ENCODE peak calls at places on chromosomes 1 and 21, in four cellular contexts. Q is Calu3, N is kidney, R is mesothelial cell of epicardium. H is an unnamed sample.

GRCh38 chr1:36372617-36373016 is 13.1 kb downstream of the STK40 start:
- DNase-seq in Q (no peak), N (no peak), R (no peak), H (no peak)

GRCh38 chr1:8841395-8841794 is 24.0 kb upstream of the RERE start:
- DNase-seq in Q (no peak), N (no peak), R (no peak), H (no peak)

GRCh38 chr1:227395391-227396028 is 77.2 kb upstream of the CDC42BPA start:
- DNase-seq in Q (no peak), N (no peak), R (no peak), H (no peak)

GRCh38 chr1:54153548-54154439 is 994 bp upstream of the CDCP2 start:
- DNase-seq in Q (peak; percentile 68), N (no peak), R (no peak), H (peak; percentile 35)

GRCh38 chr1:3054474-3054873 is 14.5 kb upstream of the PRDM16 start:
- DNase-seq in Q (no peak), N (peak; percentile 36), R (no peak), H (peak; percentile 56)

GRCh38 chr1:29311352-29312030 is 75.2 kb downstream of the PTPRU start:
- DNase-seq in Q (no peak), N (no peak), R (no peak), H (no peak)

GRCh38 chr1:109208431-109208830 is 5.3 kb upstream of the SARS1 start:
- DNase-seq in Q (no peak), N (no peak), R (no peak), H (no peak)

GRCh38 chr1:12593621-12594066 is 24.4 kb downstream of the DHRS3 start:
- DNase-seq in Q (no peak), N (no peak), R (no peak), H (no peak)

GRCh38 chr1:151565500-151566189 is 25.5 kb downstream of the TUFT1 start:
- DNase-seq in Q (no peak), N (no peak), R (no peak), H (no peak)

GRCh38 chr21:25571726-25572121 is 35.6 kb downstream of the MRPL39 start:
- DNase-seq in Q (no peak), N (no peak), R (no peak), H (no peak)

GRCh38 chr1:162676087-162676486 is 43.8 kb downstream of the DDR2 start:
- DNase-seq in Q (no peak), N (no peak), R (no peak), H (no peak)

GRCh38 chr1:11284784-11285183 is 11.8 kb downstream of the UBIAD1 start:
- DNase-seq in Q (no peak), N (no peak), R (no peak), H (no peak)

GRCh38 chr1:83547903-83548302 is 451.0 kb downstream of the TTLL7 start:
- DNase-seq in Q (no peak), N (no peak), R (no peak), H (no peak)

GRCh38 chr1:150012611-150013010 is 2.1 kb upstream of the OTUD7B start:
- DNase-seq in Q (no peak), N (no peak), R (no peak), H (no peak)

GRCh38 chr1:185224132-185224531 is 67.2 kb downstream of the SWT1 start:
- DNase-seq in Q (no peak), N (no peak), R (no peak), H (no peak)

GRCh38 chr1:227318003-227318851 is at the start of gene CDC42BPA:
- DNase-seq in Q (peak; percentile 83), N (peak; percentile 96), R (peak; percentile 80), H (peak; percentile 95)

GRCh38 chr21:24023936-24024335 is 1583.3 kb downstream of the MRPL39 start:
- DNase-seq in Q (no peak), N (no peak), R (no peak), H (no peak)

GRCh38 chr1:220335668-220336067 is 63.4 kb upstream of the RAB3GAP2 start:
- DNase-seq in Q (no peak), N (no peak), R (no peak), H (no peak)

GRCh38 chr1:155970531-155971167 is 7.7 kb downstream of the ARHGEF2 start:
- DNase-seq in Q (no peak), N (peak; percentile 89), R (no peak), H (no peak)

GRCh38 chr21:45560106-45561021 is 18.1 kb upstream of the SLC19A1 start:
- DNase-seq in Q (no peak), N (peak; percentile 61), R (no peak), H (peak; percentile 74)

GRCh38 chr1:25754421-25755195 is 45.4 kb upstream of the SELENON start:
- DNase-seq in Q (no peak), N (no peak), R (no peak), H (no peak)

GRCh38 chr1:153490272-153491051 is 30.0 kb upstream of the S100A7 start:
- DNase-seq in Q (peak; percentile 50), N (no peak), R (no peak), H (no peak)
- TF ChIP-seq CTCF in Q (no peak), N (no peak), R (no peak), H (no peak)

GRCh38 chr1:16237343-16237830 is 404 bp upstream of the CPLANE2 start:
- DNase-seq in Q (no peak), N (no peak), R (no peak), H (no peak)

GRCh38 chr1:16233431-16233830 is 3.6 kb downstream of the CPLANE2 start:
- DNase-seq in Q (no peak), N (no peak), R (no peak), H (peak; percentile 78)

GRCh38 chr1:16235347-16235746 is 1.6 kb downstream of the CPLANE2 start:
- DNase-seq in Q (no peak), N (no peak), R (no peak), H (no peak)

GRCh38 chr1:16236495-16237342 is at the start of gene CPLANE2:
- DNase-seq in Q (peak; percentile 93), N (peak; percentile 98), R (peak; percentile 92), H (peak; percentile 98)

GRCh38 chr1:16236091-16236494 is 890 bp downstream of the CPLANE2 start:
- DNase-seq in Q (peak; percentile 61), N (no peak), R (no peak), H (peak; percentile 42)
- TF ChIP-seq CTCF in Q (peak; percentile 35), N (peak; percentile 32), R (no peak), H (peak; percentile 51)

GRCh38 chr1:21300774-21301173 is 10.5 kb upstream of the ECE1 start:
- DNase-seq in Q (no peak), N (no peak), R (no peak), H (no peak)

GRCh38 chr1:21301794-21302440 is 11.7 kb upstream of the ECE1 start:
- DNase-seq in Q (no peak), N (no peak), R (no peak), H (no peak)

GRCh38 chr1:21305155-21305899 is 15.1 kb upstream of the ECE1 start:
- DNase-seq in Q (no peak), N (no peak), R (no peak), H (no peak)

GRCh38 chr1:21304488-21304887 is 14.2 kb upstream of the ECE1 start:
- DNase-seq in Q (no peak), N (no peak), R (no peak), H (no peak)

GRCh38 chr1:21302747-21303715 is 12.8 kb upstream of the ECE1 start:
- DNase-seq in Q (no peak), N (no peak), R (no peak), H (no peak)
- TF ChIP-seq CTCF in Q (no peak), N (no peak), R (no peak), H (peak; percentile 61)

GRCh38 chr1:64584479-64584878 is 114.5 kb downstream of the CACHD1 start:
- DNase-seq in Q (no peak), N (no peak), R (no peak), H (no peak)
- TF ChIP-seq CTCF in Q (no peak), N (no peak), R (no peak), H (peak; percentile 51)

GRCh38 chr1:211352465-211352864 is 25.8 kb downstream of the TRAF5 start:
- DNase-seq in Q (no peak), N (no peak), R (no peak), H (no peak)

GRCh38 chr1:211355873-211356272 is 29.2 kb downstream of the TRAF5 start:
- DNase-seq in Q (no peak), N (no peak), R (no peak), H (no peak)

GRCh38 chr1:211349730-211350129 is 23.1 kb downstream of the TRAF5 start:
- DNase-seq in Q (peak; percentile 19), N (no peak), R (no peak), H (no peak)

GRCh38 chr1:211353562-211354212 is 27.1 kb downstream of the TRAF5 start:
- DNase-seq in Q (no peak), N (no peak), R (no peak), H (no peak)

DNA sequence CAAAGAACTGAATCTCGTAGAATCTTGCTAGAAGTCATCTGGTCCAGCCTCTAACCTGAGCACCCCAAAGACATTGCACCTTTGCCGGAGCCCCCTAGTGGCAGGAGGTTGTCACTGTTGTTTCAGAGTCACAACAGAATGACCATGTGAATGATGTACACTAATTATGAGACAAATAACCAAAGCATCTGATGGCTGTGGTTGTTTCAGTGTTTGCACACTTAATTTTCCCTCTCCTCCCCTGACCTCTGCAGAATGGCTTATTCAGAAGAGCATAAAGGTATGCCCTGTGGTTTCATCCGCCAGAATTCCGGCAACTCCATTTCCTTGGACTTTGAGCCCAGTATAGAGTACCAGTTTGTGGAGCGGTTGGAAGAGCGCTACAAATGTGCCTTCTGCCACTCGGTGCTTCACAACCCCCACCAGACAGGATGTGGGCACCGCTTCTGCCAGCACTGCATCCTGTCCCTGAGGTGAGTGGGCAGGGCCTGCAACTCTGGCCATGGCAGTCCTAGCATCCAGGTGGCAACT is 26.4 kb downstream of the TRAF5 start:
- DNase-seq in Q (peak; percentile 77), N (no peak), R (no peak), H (no peak)
- TF ChIP-seq CTCF in Q (peak; percentile 92), N (peak; percentile 32), R (peak; percentile 62), H (peak; percentile 77)

GRCh38 chr21:39712976-39713375 is 32.0 kb upstream of the IGSF5 start:
- DNase-seq in Q (peak; percentile 6), N (no peak), R (no peak), H (no peak)
- TF ChIP-seq CTCF in Q (no peak), N (no peak), R (no peak), H (peak; percentile 14)

GRCh38 chr1:1550591-1551432 is 10.4 kb upstream of the TMEM240 start:
- DNase-seq in Q (no peak), N (no peak), R (no peak), H (no peak)
- TF ChIP-seq CTCF in Q (no peak), N (no peak), R (peak; percentile 12), H (peak; percentile 80)

GRCh38 chr1:234458352-234459027 is 20.5 kb downstream of the TARBP1 start:
- DNase-seq in Q (no peak), N (no peak), R (no peak), H (no peak)
- TF ChIP-seq CTCF in Q (no peak), N (no peak), R (no peak), H (no peak)

GRCh38 chr21:43717967-43718871 is 710 bp upstream of the PDXK start:
- DNase-seq in Q (no peak), N (peak; percentile 86), R (no peak), H (no peak)
- TF ChIP-seq CTCF in Q (no peak), N (no peak), R (no peak), H (no peak)

H was measured in chondrocyte.